ENCODE peak calls at places on chromosomes 6 and 20, in four cellular contexts. X is fibroblast of pulmonary artery, T is AG04450, U is gastrocnemius medialis. D is an unnamed sample.

GRCh38 chr6:15501806-15502450 is 160.9 kb downstream of the DTNBP1 start:
- DNase-seq in X (peak), T (peak), U (no peak), D (no peak)

GRCh38 chr6:139080255-139080920 is 51.8 kb downstream of the ABRACL start:
- DNase-seq in U (peak), X (no peak), T (no peak), D (peak)

GRCh38 chr6:160328447-160328846 is 19.7 kb upstream of the SLC22A3 start:
- DNase-seq in U (no peak), T (no peak), X (no peak), D (no peak)

GRCh38 chr6:135181333-135182119 is 418 bp downstream of the MYB start:
- DNase-seq in U (no peak), T (no peak), X (no peak), D (no peak)

GRCh38 chr20:49584418-49585382 is 16.8 kb upstream of the PTGIS start:
- DNase-seq in X (no peak), U (no peak), T (no peak), D (peak)

GRCh38 chr6:17418281-17419188 is 25.1 kb downstream of the CAP2 start:
- DNase-seq in U (peak), T (no peak), X (peak), D (peak)

GRCh38 chr20:63881451-63882226 is 13.3 kb upstream of the DNAJC5 start:
- DNase-seq in U (no peak), X (no peak), T (no peak), D (no peak)

GRCh38 chr6:98593676-98594075 is 240.7 kb upstream of the POU3F2 start:
- DNase-seq in X (no peak), U (no peak), T (no peak), D (no peak)

GRCh38 chr6:143410859-143411270 is 39.6 kb downstream of the ADAT2 start:
- DNase-seq in T (no peak), X (no peak), U (no peak), D (peak)

GRCh38 chr6:19472168-19472567 is 365.0 kb upstream of the ID4 start:
- DNase-seq in X (peak), T (peak), U (no peak), D (peak)

GRCh38 chr20:46439837-46440236 is 33.4 kb upstream of the ELMO2 start:
- DNase-seq in T (no peak), X (no peak), U (no peak), D (no peak)

GRCh38 chr20:49781676-49782075 is 31.0 kb upstream of the SLC9A8 start:
- DNase-seq in U (no peak), T (no peak), X (no peak), D (no peak)

GRCh38 chr6:106477790-106478189 is 117.3 kb downstream of the CRYBG1 start:
- DNase-seq in X (no peak), U (no peak), T (no peak), D (no peak)

GRCh38 chr6:163707385-163708355 is 293.2 kb downstream of the QKI start:
- DNase-seq in U (no peak), X (no peak), T (no peak), D (no peak)
- TF ChIP-seq CTCF in U (no peak), X (no peak), T (no peak), D (no peak)

GRCh38 chr20:38275815-38276550 is 15.4 kb upstream of the KIAA1755 start:
- DNase-seq in U (no peak), X (peak), T (peak), D (peak)

GRCh38 chr20:38277691-38278090 is 17.2 kb upstream of the KIAA1755 start:
- DNase-seq in T (no peak), X (no peak), U (no peak), D (no peak)

GRCh38 chr20:38278763-38279162 is 18.2 kb upstream of the KIAA1755 start:
- DNase-seq in T (no peak), X (no peak), U (no peak), D (no peak)

GRCh38 chr20:38277285-38277684 is 16.8 kb upstream of the KIAA1755 start:
- DNase-seq in U (no peak), X (no peak), T (no peak), D (no peak)

DNA sequence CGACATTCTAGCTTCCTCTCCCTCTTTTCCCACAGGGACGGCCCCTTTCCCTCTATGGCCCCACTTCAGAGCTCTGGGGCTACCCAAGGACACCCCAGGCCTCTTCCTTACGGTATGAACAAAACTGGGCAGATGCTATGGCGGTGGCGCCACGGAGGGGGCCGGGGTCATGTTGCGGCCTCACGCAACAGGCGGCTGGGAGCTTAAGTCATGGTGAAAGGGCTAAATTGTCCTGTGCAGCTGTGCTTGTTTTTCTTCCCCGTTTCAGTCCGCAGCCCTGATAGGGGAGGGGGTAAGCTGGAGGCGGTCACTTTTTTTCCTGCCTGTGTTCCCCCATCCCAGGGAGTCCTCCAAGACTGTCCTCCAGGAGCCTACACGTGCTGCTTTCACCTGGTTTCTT is 17.6 kb upstream of the KIAA1755 start:
- DNase-seq in T (no peak), U (no peak), X (no peak), D (no peak)
- H3K4me3 ChIP-seq in T (no peak), U (no peak), X (no peak), D (no peak)

GRCh38 chr20:23357767-23358562 is 4.0 kb upstream of the GZF1 start:
- DNase-seq in U (peak), T (peak), X (peak), D (peak)
- TF ChIP-seq CTCF in U (no peak), T (no peak), X (no peak), D (no peak)

DNA sequence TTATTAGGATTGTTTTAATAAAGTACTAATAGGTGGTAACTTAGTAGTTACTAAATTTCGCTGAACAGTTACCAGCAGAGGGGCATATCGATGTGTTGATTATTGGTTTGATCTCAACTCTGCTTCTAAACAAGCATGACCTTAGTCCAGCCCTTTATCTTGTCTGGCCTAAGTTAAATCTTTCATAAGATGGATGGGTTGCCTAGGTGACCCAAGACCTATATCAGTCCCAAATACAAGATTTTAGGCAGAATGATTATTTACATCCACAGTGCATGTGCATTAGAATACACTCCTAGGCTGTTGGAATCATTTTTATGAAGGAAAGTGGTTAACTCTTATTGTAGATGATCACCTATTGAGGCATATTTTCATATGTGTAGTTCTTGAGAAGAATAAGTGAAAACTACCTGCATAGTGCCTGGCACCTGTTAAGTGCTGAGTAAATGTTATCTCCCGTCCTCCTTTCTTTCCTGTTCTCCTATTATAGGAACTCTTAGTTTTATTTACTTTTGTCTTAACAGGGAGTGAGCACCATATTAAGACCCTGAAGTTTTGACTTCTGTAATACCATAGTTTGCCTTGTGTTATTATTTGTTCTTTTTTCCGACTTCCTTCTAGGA is 1.1 kb downstream of the HSF2 start:
- DNase-seq in T (no peak), U (no peak), X (no peak), D (no peak)
- H3K4me3 ChIP-seq in T (peak), U (peak), X (peak), D (peak)

DNA sequence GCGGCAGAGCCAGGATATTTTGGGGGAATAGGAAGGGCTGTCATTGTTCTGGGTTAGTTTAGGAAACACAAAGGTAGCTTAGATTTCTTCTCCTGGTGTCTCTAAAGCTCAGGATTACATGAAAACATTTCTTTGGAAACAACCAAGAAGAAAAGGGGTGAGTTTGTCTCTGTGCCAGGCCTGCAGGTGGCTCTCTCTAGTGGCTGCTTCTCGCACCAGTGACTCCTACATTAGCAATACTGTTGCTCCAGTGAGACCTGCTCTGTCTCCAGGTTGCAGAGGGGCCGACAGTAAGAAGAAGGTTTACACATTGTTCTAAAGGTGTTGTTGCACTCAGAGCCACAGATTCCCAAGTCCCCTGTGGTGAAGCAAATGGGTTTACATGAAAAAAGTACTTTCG is 104.6 kb upstream of the GLP1R start:
- DNase-seq in U (no peak), X (no peak), T (no peak), D (no peak)
- TF ChIP-seq CTCF in U (no peak), X (no peak), T (no peak), D (no peak)

D was measured in foreskin fibroblast.